ENCODE peak calls at places on chromosomes 16 and 17, in four cellular contexts. One of them, this sample, is unnamed.

GRCh38 chr17:40777459-40777858 is 4.9 kb downstream of the KRT27 start:
- DNase-seq in esophagus muscularis mucosa: no peak
- DNase-seq in sigmoid colon: no peak
- DNase-seq in upper lobe of left lung: no peak
- DNase-seq in this sample: no peak

GRCh38 chr16:67428146-67428731 is 2.7 kb upstream of the HSD11B2 start:
- DNase-seq in upper lobe of left lung: peak; percentile 83
- DNase-seq in esophagus muscularis mucosa: no peak
- DNase-seq in sigmoid colon: peak; percentile 87
- DNase-seq in this sample: peak; percentile 83

GRCh38 chr17:14119546-14119945 is 50.2 kb downstream of the COX10 start:
- DNase-seq in upper lobe of left lung: no peak
- DNase-seq in sigmoid colon: no peak
- DNase-seq in esophagus muscularis mucosa: no peak
- DNase-seq in this sample: no peak

GRCh38 chr17:67443931-67444597 is 67.0 kb downstream of the PITPNC1 start:
- DNase-seq in sigmoid colon: peak; percentile 80
- DNase-seq in esophagus muscularis mucosa: no peak
- DNase-seq in upper lobe of left lung: no peak
- DNase-seq in this sample: no peak

GRCh38 chr16:52293209-52293608 is 253.7 kb downstream of the TOX3 start:
- DNase-seq in upper lobe of left lung: no peak
- DNase-seq in sigmoid colon: no peak
- DNase-seq in esophagus muscularis mucosa: no peak
- DNase-seq in this sample: no peak

GRCh38 chr16:19524866-19525723 is 1.4 kb downstream of the CCP110 start:
- DNase-seq in sigmoid colon: no peak
- DNase-seq in esophagus muscularis mucosa: no peak
- DNase-seq in upper lobe of left lung: no peak
- DNase-seq in this sample: no peak

GRCh38 chr16:21217121-21217520 is 5.7 kb upstream of the ZP2 start:
- DNase-seq in upper lobe of left lung: no peak
- DNase-seq in sigmoid colon: no peak
- DNase-seq in esophagus muscularis mucosa: no peak
- DNase-seq in this sample: no peak

GRCh38 chr16:50697881-50698767 is 4.7 kb downstream of the NOD2 start:
- DNase-seq in esophagus muscularis mucosa: no peak
- DNase-seq in upper lobe of left lung: peak; percentile 77
- DNase-seq in sigmoid colon: no peak
- DNase-seq in this sample: no peak

GRCh38 chr16:89958068-89958467 is 9.5 kb downstream of the DEF8 start:
- DNase-seq in esophagus muscularis mucosa: no peak
- DNase-seq in upper lobe of left lung: peak; percentile 33
- DNase-seq in sigmoid colon: no peak
- DNase-seq in this sample: no peak

GRCh38 chr16:72073831-72074230 is 10.8 kb downstream of the HPR start:
- DNase-seq in esophagus muscularis mucosa: no peak
- DNase-seq in upper lobe of left lung: no peak
- DNase-seq in sigmoid colon: no peak
- DNase-seq in this sample: no peak

GRCh38 chr16:89907055-89907814 is 11.4 kb upstream of the MC1R start:
- DNase-seq in upper lobe of left lung: no peak
- DNase-seq in sigmoid colon: no peak
- DNase-seq in esophagus muscularis mucosa: no peak
- DNase-seq in this sample: no peak

GRCh38 chr16:11612110-11612981 is 25.6 kb upstream of the LITAF start:
- DNase-seq in sigmoid colon: no peak
- DNase-seq in esophagus muscularis mucosa: no peak
- DNase-seq in upper lobe of left lung: peak; percentile 95
- DNase-seq in this sample: no peak

GRCh38 chr17:66467766-66468165 is 165.4 kb downstream of the PRKCA start:
- DNase-seq in sigmoid colon: no peak
- DNase-seq in esophagus muscularis mucosa: no peak
- DNase-seq in upper lobe of left lung: no peak
- DNase-seq in this sample: no peak

GRCh38 chr16:84654998-84655397 is 6.7 kb downstream of the KLHL36 start:
- DNase-seq in esophagus muscularis mucosa: no peak
- DNase-seq in upper lobe of left lung: no peak
- DNase-seq in sigmoid colon: no peak
- DNase-seq in this sample: no peak

GRCh38 chr16:67865318-67865717 is 7.5 kb upstream of the EDC4 start:
- DNase-seq in upper lobe of left lung: peak; percentile 37
- DNase-seq in sigmoid colon: no peak
- DNase-seq in esophagus muscularis mucosa: no peak
- DNase-seq in this sample: no peak

GRCh38 chr16:76854234-76854633 is 336.8 kb upstream of the MON1B start:
- DNase-seq in sigmoid colon: no peak
- DNase-seq in esophagus muscularis mucosa: no peak
- DNase-seq in upper lobe of left lung: no peak
- DNase-seq in this sample: no peak

GRCh38 chr17:7885357-7886226 is 3.0 kb upstream of the CHD3 start:
- DNase-seq in esophagus muscularis mucosa: no peak
- DNase-seq in upper lobe of left lung: peak; percentile 73
- DNase-seq in sigmoid colon: peak; percentile 80
- DNase-seq in this sample: peak; percentile 56

GRCh38 chr17:7428557-7428956 is at the start of gene SPEM3:
- DNase-seq in upper lobe of left lung: no peak
- DNase-seq in esophagus muscularis mucosa: no peak
- DNase-seq in sigmoid colon: no peak
- DNase-seq in this sample: no peak

GRCh38 chr17:79619636-79620206 is 8.9 kb upstream of the RBFOX3 start:
- DNase-seq in sigmoid colon: peak; percentile 40
- DNase-seq in esophagus muscularis mucosa: no peak
- DNase-seq in upper lobe of left lung: peak; percentile 8
- DNase-seq in this sample: peak; percentile 17

GRCh38 chr16:72380283-72380682 is 208.3 kb upstream of the PMFBP1 start:
- DNase-seq in upper lobe of left lung: no peak
- DNase-seq in esophagus muscularis mucosa: no peak
- DNase-seq in sigmoid colon: no peak
- DNase-seq in this sample: no peak

GRCh38 chr16:78434401-78434800 is 334.9 kb downstream of the WWOX start:
- DNase-seq in esophagus muscularis mucosa: peak; percentile 26
- DNase-seq in upper lobe of left lung: no peak
- DNase-seq in sigmoid colon: no peak
- DNase-seq in this sample: no peak

GRCh38 chr16:74603848-74604247 is 3.1 kb downstream of the GLG1 start:
- DNase-seq in upper lobe of left lung: no peak
- DNase-seq in sigmoid colon: peak; percentile 27
- DNase-seq in esophagus muscularis mucosa: no peak
- DNase-seq in this sample: no peak

GRCh38 chr17:74812109-74812864 is 36.1 kb upstream of the NAT9 start:
- DNase-seq in sigmoid colon: no peak
- DNase-seq in esophagus muscularis mucosa: no peak
- DNase-seq in upper lobe of left lung: peak; percentile 78
- DNase-seq in this sample: no peak

GRCh38 chr16:88533945-88534641 is 36.1 kb upstream of the ZC3H18 start:
- DNase-seq in sigmoid colon: peak; percentile 86
- DNase-seq in esophagus muscularis mucosa: no peak
- DNase-seq in upper lobe of left lung: peak; percentile 76
- DNase-seq in this sample: peak; percentile 50

GRCh38 chr16:64615647-64616280 is 506.1 kb downstream of the CDH11 start:
- DNase-seq in esophagus muscularis mucosa: no peak
- DNase-seq in upper lobe of left lung: no peak
- DNase-seq in sigmoid colon: no peak
- DNase-seq in this sample: no peak

GRCh38 chr17:27244481-27245223 is 49.3 kb upstream of the WSB1 start:
- DNase-seq in esophagus muscularis mucosa: no peak
- DNase-seq in upper lobe of left lung: peak; percentile 75
- DNase-seq in sigmoid colon: peak; percentile 91
- DNase-seq in this sample: no peak

GRCh38 chr17:14306602-14307001 is 5.7 kb downstream of the HS3ST3B1 start:
- DNase-seq in esophagus muscularis mucosa: no peak
- DNase-seq in sigmoid colon: no peak
- DNase-seq in upper lobe of left lung: no peak
- DNase-seq in this sample: no peak

GRCh38 chr17:5123343-5124124 is 7.7 kb downstream of the USP6 start:
- DNase-seq in upper lobe of left lung: no peak
- DNase-seq in esophagus muscularis mucosa: no peak
- DNase-seq in sigmoid colon: peak; percentile 60
- DNase-seq in this sample: peak; percentile 16

GRCh38 chr17:66687570-66688284 is 147.2 kb upstream of the CACNG5 start:
- DNase-seq in upper lobe of left lung: no peak
- DNase-seq in esophagus muscularis mucosa: no peak
- DNase-seq in sigmoid colon: no peak
- DNase-seq in this sample: no peak

DNA sequence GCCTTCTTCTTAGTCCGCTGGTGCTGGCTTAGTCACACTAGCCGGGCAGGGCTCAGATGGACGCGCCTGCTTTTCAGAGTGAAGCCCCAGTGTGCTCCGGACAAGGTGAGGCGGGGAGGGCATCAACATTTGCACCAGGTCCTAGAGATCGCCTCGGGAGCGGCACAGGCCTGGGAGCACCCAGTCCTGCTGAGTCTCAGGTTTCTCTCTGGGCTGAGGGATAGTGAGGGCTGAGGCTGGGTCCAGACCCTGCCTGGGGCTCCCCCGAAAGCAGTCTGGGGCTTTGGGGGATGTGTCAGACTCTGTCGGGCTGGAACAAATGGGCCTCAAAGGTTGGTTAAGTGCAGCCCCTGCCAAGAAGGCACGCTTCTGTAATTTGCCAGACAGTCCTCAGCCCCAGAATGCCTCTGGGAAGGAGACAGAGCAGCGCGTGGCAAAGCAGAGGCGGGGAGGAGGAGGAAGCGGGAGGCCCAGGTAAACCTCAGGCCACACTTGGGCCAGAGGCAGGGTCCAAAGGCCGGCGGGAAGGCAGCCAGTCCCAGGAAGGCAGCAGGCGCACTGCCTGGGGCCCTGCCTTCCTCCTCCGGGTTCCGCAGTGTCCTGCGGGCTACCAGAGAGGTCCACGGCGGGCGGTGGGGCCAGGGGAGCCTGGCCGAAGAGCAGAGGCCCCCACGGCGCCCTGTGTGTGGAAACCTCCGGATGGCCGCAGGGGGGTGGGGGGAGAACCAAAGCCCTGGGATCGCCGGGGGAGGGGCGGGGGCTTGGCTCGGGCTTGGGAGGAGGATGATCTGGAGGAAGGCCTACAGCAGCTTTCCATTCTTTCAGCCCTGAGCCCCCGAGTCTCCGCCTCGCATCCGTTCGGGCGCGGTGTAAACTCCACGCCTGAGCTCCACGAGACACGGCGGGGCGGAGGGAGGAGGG is 39.5 kb upstream of the ATP2A3 start:
- DNase-seq in upper lobe of left lung: no peak
- DNase-seq in sigmoid colon: peak; percentile 61
- DNase-seq in esophagus muscularis mucosa: no peak
- DNase-seq in this sample: no peak
- H3K27ac ChIP-seq in upper lobe of left lung: no peak overlapping the region
- H3K27ac ChIP-seq in sigmoid colon: no peak overlapping the region
- H3K27ac ChIP-seq in esophagus muscularis mucosa: no peak overlapping the region
- H3K27ac ChIP-seq in this sample: no peak overlapping the region

GRCh38 chr17:76196675-76197074 is 43.6 kb downstream of the RNF157 start:
- DNase-seq in sigmoid colon: peak; percentile 88
- DNase-seq in upper lobe of left lung: peak; percentile 48
- DNase-seq in esophagus muscularis mucosa: peak; percentile 94
- DNase-seq in this sample: peak; percentile 42
- TF ChIP-seq POLR2AphosphoS5 in sigmoid colon: peak; percentile 67
- TF ChIP-seq POLR2AphosphoS5 in upper lobe of left lung: no peak
- TF ChIP-seq POLR2AphosphoS5 in esophagus muscularis mucosa: peak; percentile 85
- TF ChIP-seq POLR2AphosphoS5 in this sample: no peak

GRCh38 chr17:9370464-9370863 is 205.2 kb downstream of the STX8 start:
- DNase-seq in upper lobe of left lung: no peak
- DNase-seq in esophagus muscularis mucosa: no peak
- DNase-seq in sigmoid colon: no peak
- DNase-seq in this sample: no peak
- H3K27ac ChIP-seq in upper lobe of left lung: no peak overlapping the region
- H3K27ac ChIP-seq in esophagus muscularis mucosa: no peak overlapping the region
- H3K27ac ChIP-seq in sigmoid colon: no peak overlapping the region
- H3K27ac ChIP-seq in this sample: no peak overlapping the region

GRCh38 chr16:81241706-81242105 is 3.2 kb downstream of the BCO1 start:
- DNase-seq in esophagus muscularis mucosa: no peak
- DNase-seq in upper lobe of left lung: no peak
- DNase-seq in sigmoid colon: no peak
- DNase-seq in this sample: no peak

GRCh38 chr16:81237282-81237681 is 1.2 kb upstream of the BCO1 start:
- DNase-seq in esophagus muscularis mucosa: no peak
- DNase-seq in upper lobe of left lung: no peak
- DNase-seq in sigmoid colon: peak; percentile 93
- DNase-seq in this sample: peak; percentile 91

GRCh38 chr16:81239722-81240121 is 1.2 kb downstream of the BCO1 start:
- DNase-seq in upper lobe of left lung: no peak
- DNase-seq in esophagus muscularis mucosa: no peak
- DNase-seq in sigmoid colon: no peak
- DNase-seq in this sample: no peak

GRCh38 chr16:81237942-81238295 is 570 bp upstream of the BCO1 start:
- DNase-seq in esophagus muscularis mucosa: no peak
- DNase-seq in sigmoid colon: no peak
- DNase-seq in upper lobe of left lung: no peak
- DNase-seq in this sample: no peak

DNA sequence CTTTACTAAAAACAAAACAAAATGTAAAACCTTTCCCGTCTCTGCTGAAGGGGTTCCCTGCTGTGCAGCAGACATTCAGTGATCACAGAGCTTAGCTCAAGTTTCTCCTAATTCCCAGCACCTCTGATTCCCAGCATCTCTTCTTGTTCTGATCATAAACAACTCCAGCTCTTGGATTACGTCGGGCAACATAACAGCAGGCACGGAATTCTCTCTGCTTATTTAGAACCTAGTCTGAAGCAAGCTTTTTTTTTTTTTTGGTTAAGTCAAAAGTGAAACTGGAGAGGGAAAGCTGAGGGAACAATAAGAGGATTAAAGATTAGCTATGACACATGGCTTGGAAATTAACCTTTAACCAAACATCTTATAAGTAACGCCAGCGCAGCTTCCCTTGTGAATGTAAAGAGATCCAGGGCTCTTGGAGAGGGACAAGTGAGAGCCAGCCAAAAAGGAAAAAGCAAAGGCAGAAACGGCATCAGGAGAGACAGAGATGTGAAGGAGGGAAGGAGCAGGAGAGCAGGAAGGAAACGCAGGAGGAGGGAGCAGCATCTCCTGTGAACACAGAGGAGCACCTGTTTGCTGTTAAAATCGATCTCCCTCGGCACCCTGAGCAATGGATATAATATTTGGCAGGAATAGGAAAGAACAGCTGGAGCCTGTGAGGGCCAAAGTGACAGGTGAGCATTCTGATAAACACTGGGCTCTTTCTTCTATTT is at the start of gene BCO1:
- DNase-seq in upper lobe of left lung: no peak
- DNase-seq in esophagus muscularis mucosa: no peak
- DNase-seq in sigmoid colon: no peak
- DNase-seq in this sample: no peak
- TF ChIP-seq POLR2AphosphoS5 in upper lobe of left lung: no peak
- TF ChIP-seq POLR2AphosphoS5 in esophagus muscularis mucosa: no peak
- TF ChIP-seq POLR2AphosphoS5 in sigmoid colon: no peak
- TF ChIP-seq POLR2AphosphoS5 in this sample: no peak

GRCh38 chr17:77814091-77814772 is 144.3 kb upstream of the TNRC6C start:
- DNase-seq in sigmoid colon: peak; percentile 43
- DNase-seq in esophagus muscularis mucosa: no peak
- DNase-seq in upper lobe of left lung: no peak
- DNase-seq in this sample: no peak

GRCh38 chr17:77809814-77810213 is 148.7 kb upstream of the TNRC6C start:
- DNase-seq in sigmoid colon: no peak
- DNase-seq in upper lobe of left lung: no peak
- DNase-seq in esophagus muscularis mucosa: no peak
- DNase-seq in this sample: no peak

GRCh38 chr17:77808663-77809425 is 149.7 kb upstream of the TNRC6C start:
- DNase-seq in sigmoid colon: peak; percentile 50
- DNase-seq in upper lobe of left lung: no peak
- DNase-seq in esophagus muscularis mucosa: no peak
- DNase-seq in this sample: no peak

GRCh38 chr17:77810536-77810935 is 148.0 kb upstream of the TNRC6C start:
- DNase-seq in sigmoid colon: peak; percentile 88
- DNase-seq in esophagus muscularis mucosa: no peak
- DNase-seq in upper lobe of left lung: no peak
- DNase-seq in this sample: no peak

GRCh38 chr17:77811521-77811920 is 147.0 kb upstream of the TNRC6C start:
- DNase-seq in sigmoid colon: peak; percentile 54
- DNase-seq in upper lobe of left lung: peak; percentile 75
- DNase-seq in esophagus muscularis mucosa: no peak
- DNase-seq in this sample: no peak
- H3K27ac ChIP-seq in sigmoid colon: peak overlapping the region; percentile 61
- H3K27ac ChIP-seq in upper lobe of left lung: no peak overlapping the region
- H3K27ac ChIP-seq in esophagus muscularis mucosa: peak overlapping the region; percentile 62
- H3K27ac ChIP-seq in this sample: peak overlapping the region; percentile 90